ENCODE peak calls at places on chromosomes 2 and 18, in five cellular contexts. N is PC-3, H is GM23248, G is MM.1S, F is PC-9. P is an unnamed sample. For H3F3A, the result is how much of the 10 kb centered on the place peaks cover.

GRCh38 chr2:202165945-202166344 is 72.5 kb downstream of the SUMO1 start:
- DNase-seq in H (peak), F (no peak), N (no peak), G (no peak), P (no peak)

GRCh38 chr18:45334188-45334587 is 281.1 kb upstream of the SLC14A2 start:
- DNase-seq in F (no peak), H (no peak), N (no peak), G (no peak), P (no peak)

GRCh38 chr18:27860701-27861107 is 316.2 kb downstream of the CDH2 start:
- DNase-seq in N (no peak), H (peak), G (peak), F (no peak), P (no peak)

GRCh38 chr2:27369471-27370025 is 590 bp downstream of the EIF2B4 start:
- DNase-seq in F (peak), H (peak), G (no peak), N (peak), P (no peak)

GRCh38 chr2:127695491-127696472 is 5.5 kb upstream of the SFT2D3 start:
- DNase-seq in N (peak), F (peak), G (no peak), H (peak), P (peak)

GRCh38 chr2:109410021-109410815 is 203.5 kb downstream of the SEPTIN10 start:
- DNase-seq in F (no peak), H (peak), G (no peak), N (no peak), P (peak)

GRCh38 chr2:238167344-238167715 is 8.6 kb downstream of the ERFE start:
- DNase-seq in N (no peak), G (no peak), H (no peak), F (no peak), P (no peak)

GRCh38 chr2:15521782-15522181 is 39.4 kb downstream of the NBAS start:
- DNase-seq in G (no peak), F (no peak), H (no peak), N (no peak), P (no peak)

GRCh38 chr2:191675807-191676667 is 1.9 kb upstream of the NABP1 start:
- DNase-seq in G (peak), N (no peak), H (no peak), F (no peak), P (no peak)

GRCh38 chr2:19358242-19359020 is at the start of gene OSR1:
- DNase-seq in N (peak), H (peak), G (peak), F (no peak), P (peak)

GRCh38 chr2:19355931-19356544 is 2.4 kb downstream of the OSR1 start:
- DNase-seq in G (no peak), F (no peak), N (no peak), H (peak), P (peak)

GRCh38 chr2:19356545-19357382 is 1.7 kb downstream of the OSR1 start:
- DNase-seq in H (peak), F (no peak), N (no peak), G (no peak), P (peak)

GRCh38 chr2:19359021-19359357 is 566 bp upstream of the OSR1 start:
- DNase-seq in H (no peak), N (no peak), G (no peak), F (no peak), P (no peak)

GRCh38 chr2:19357383-19358241 is 811 bp downstream of the OSR1 start:
- DNase-seq in N (peak), F (no peak), G (no peak), H (peak), P (peak)
- H3K4me3 ChIP-seq in N (peak), F (peak), G (peak), H (peak), P (peak)

DNA sequence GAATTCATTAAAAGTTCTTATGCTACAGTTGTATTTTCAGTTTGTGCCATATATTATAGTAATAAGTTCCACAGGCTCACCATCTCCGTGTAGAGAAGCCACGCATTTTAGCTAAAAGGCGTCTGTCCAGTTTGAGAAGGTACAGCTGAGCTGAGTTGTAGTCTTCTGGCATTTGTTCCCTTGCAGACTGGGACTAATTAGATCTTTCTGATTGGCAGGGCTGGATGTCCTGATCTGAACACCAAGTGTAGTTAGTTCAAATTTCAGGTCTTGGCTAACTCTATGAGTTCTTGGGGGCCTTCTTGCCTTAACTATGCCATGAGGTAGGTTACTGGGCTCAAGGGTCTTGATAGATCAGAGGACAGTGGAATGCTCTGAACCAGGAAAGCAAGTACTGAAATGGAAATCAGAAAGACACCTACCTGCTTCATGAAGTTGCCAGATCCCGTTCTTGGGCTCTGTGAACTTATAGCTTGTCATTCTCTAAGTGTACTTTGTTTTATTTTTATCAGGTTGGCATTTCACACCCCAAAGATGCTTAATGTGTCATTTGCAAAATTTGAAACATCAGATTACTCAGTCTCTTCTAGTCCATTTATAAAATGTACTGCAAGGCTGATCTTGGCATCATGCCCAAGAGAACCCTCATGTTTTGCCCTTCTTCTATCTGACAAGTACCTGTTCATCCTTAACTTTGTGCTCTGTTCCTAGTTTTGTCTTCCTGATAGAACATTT is 93.7 kb downstream of the PLCL1 start:
- DNase-seq in G (no peak), N (no peak), F (no peak), H (no peak), P (no peak)
- H3F3A ChIP-seq in G (under half), N (under half), F (under half), H (under half), P (under half)

GRCh38 chr2:197310271-197310939 is at the start of gene ANKRD44:
- DNase-seq in F (peak), G (peak), H (peak), N (peak), P (peak)

GRCh38 chr2:197311521-197312033 is 997 bp upstream of the ANKRD44 start:
- DNase-seq in N (peak), F (peak), G (no peak), H (peak), P (no peak)

GRCh38 chr2:197312186-197312585 is 1.6 kb upstream of the ANKRD44 start:
- DNase-seq in F (no peak), H (peak), N (no peak), G (no peak), P (no peak)

GRCh38 chr2:197309369-197310231 is 980 bp downstream of the ANKRD44 start:
- DNase-seq in F (no peak), N (no peak), G (peak), H (peak), P (peak)

DNA sequence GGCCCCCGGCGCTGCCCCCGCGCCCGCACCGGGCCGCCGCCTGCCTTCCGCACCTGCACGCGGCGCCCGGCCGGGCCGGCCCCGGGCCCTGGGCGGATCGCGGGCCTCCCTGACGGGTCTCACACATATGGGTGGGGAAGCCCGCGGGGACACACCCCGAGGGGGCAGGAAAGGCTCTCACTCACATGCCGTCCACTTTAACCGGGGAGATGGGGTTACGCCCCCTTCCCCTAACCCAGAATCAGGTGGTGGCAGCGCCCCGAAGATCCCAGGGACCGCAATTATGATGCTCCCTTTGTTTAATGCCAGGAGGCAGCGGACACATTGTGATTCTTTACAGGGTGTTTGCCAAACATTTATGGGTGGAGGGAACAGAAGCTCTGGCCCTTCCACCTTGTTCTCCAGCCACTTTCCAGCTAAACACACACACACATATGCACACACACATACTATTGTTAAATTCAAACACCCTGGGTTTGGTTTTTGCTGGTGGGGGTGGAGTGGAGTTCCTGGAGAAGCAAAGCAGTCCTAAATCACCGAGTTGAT is 433 bp upstream of the ANKRD44 start:
- DNase-seq in H (peak), F (no peak), N (no peak), G (no peak), P (no peak)
- H3K27ac ChIP-seq in H (no peak), F (no peak), N (no peak), G (peak), P (no peak)

DNA sequence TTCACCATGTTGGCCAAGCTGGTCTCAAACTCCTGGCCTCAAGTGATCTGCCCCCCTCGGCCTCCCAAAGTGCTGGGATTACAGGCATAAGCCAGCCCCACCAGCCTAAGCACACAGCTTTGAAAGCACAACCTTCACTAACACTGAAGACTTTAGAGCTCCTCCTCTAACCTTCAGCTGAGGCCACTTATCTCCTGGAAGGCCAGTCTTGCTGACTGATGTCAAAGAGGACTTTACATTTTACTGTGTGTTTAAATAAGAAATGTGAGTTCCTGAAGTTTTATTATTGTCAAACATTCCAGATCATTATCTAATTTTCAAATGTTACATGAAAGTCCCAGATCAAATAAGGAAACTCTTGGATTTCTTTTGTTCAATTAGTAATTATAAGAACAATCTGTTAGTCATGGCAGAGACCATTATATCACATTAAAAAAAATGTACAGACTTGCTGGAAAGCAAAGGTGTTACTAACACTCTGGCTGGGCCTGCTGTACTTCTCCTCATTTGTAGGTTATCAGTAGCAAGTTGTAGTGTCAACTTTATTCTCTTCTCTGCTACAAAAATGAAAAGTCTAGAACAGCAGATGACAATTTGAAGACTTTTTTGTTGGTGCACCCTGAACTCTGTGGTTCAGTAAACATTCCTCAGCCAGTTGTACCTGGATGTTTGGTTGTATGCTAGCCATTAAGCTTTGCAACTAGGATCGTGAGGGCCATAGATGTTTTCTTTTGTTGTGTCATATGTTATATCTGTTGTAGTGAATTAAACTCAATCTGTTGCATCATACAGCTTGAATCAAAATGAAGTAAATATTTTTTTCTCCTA is 80.0 kb downstream of the AOX1 start:
- DNase-seq in G (no peak), F (peak), H (no peak), N (peak), P (no peak)
- H3K4me3 ChIP-seq in G (no peak), F (no peak), H (no peak), N (no peak), P (no peak)

GRCh38 chr18:59907660-59908059 is 7.9 kb downstream of the PMAIP1 start:
- DNase-seq in G (no peak), F (no peak), N (no peak), H (no peak), P (no peak)

GRCh38 chr18:59904051-59904601 is 4.3 kb downstream of the PMAIP1 start:
- DNase-seq in F (no peak), H (no peak), G (no peak), N (no peak), P (no peak)

GRCh38 chr18:59906203-59906602 is 6.4 kb downstream of the PMAIP1 start:
- DNase-seq in H (no peak), G (no peak), F (no peak), N (no peak), P (no peak)

GRCh38 chr18:59907172-59907571 is 7.4 kb downstream of the PMAIP1 start:
- DNase-seq in N (no peak), G (no peak), F (no peak), H (peak), P (no peak)

GRCh38 chr18:59905686-59906091 is 5.9 kb downstream of the PMAIP1 start:
- DNase-seq in G (no peak), H (no peak), N (no peak), F (no peak), P (no peak)
- H3F3A ChIP-seq in G (under half), H (under half), N (under half), F (half or more), P (under half)

DNA sequence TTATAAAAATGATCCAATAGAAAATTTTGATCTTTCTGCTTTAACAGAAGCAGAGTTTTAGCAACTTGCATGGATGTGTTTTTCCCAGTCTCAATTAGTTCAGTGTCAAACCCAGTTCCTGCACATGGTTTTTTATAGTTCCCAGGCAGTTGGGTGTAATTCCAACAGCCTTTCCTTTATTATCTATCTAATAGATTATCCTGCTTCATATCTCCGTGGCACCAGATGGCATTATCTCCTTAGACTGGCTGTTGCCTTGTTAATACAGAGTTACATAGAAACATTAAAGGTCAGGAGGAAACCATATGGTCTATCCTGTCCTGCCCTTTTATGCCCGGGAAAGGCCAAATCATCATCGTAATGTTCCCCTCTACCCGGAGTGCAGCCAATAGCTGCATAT is 400.9 kb upstream of the SMIM21 start:
- DNase-seq in F (no peak), G (no peak), N (no peak), H (no peak), P (no peak)
- H3K27ac ChIP-seq in F (no peak), G (no peak), N (no peak), H (no peak), P (no peak)